ENCODE peak calls at places on chromosomes 2 and 18, in ten cellular contexts. A, V, D, F, T, X, C, E, U and B are unnamed samples.

GRCh38 chr2:160868891-160869290 is 291.3 kb upstream of the TANK start:
- DNase-seq in A (no peak), V (no peak), D (no peak), F (no peak), T (no peak), X (no peak), C (no peak), E (no peak), U (no peak), B (peak; percentile 41)

GRCh38 chr2:136173126-136173525 is 55.2 kb upstream of the CXCR4 start:
- DNase-seq in A (no peak), V (no peak), D (no peak), F (no peak), T (no peak), X (no peak), C (no peak), E (no peak), U (no peak), B (no peak)

GRCh38 chr2:39350658-39351057 is 86.4 kb downstream of the MAP4K3 start:
- DNase-seq in A (no peak), V (no peak), D (no peak), F (no peak), T (no peak), X (no peak), C (no peak), E (no peak), U (no peak), B (no peak)

GRCh38 chr2:119233326-119234020 is 9.8 kb downstream of the STEAP3 start:
- DNase-seq in A (no peak), V (no peak), D (peak; percentile 58), F (no peak), T (no peak), X (no peak), C (no peak), E (no peak), U (no peak), B (peak; percentile 78)

GRCh38 chr2:73297151-73297559 is 3.8 kb upstream of the EGR4 start:
- DNase-seq in A (no peak), V (no peak), D (no peak), F (no peak), T (no peak), X (no peak), C (no peak), E (no peak), U (no peak), B (no peak)

GRCh38 chr2:197614532-197614931 is 60.9 kb downstream of the RFTN2 start:
- DNase-seq in A (no peak), V (no peak), D (no peak), F (no peak), T (no peak), X (no peak), C (no peak), E (no peak), U (no peak), B (no peak)

GRCh38 chr18:45775241-45775676 is 50.2 kb upstream of the SIGLEC15 start:
- DNase-seq in A (peak; percentile 59), V (peak; percentile 11), D (peak; percentile 76), F (peak; percentile 53), T (peak; percentile 77), X (peak; percentile 62), C (no peak), E (peak; percentile 78), U (peak; percentile 72), B (peak; percentile 86)

GRCh38 chr2:28346587-28346986 is 46.1 kb upstream of the FOSL2 start:
- DNase-seq in A (peak; percentile 49), V (no peak), D (peak; percentile 79), F (no peak), T (no peak), X (no peak), C (no peak), E (peak; percentile 39), U (peak; percentile 77), B (no peak)

GRCh38 chr2:127043367-127044164 is 63.4 kb downstream of the BIN1 start:
- DNase-seq in A (no peak), V (no peak), D (no peak), F (no peak), T (peak; percentile 24), X (no peak), C (no peak), E (no peak), U (no peak), B (no peak)

GRCh38 chr2:96427917-96428316 is 77.2 kb downstream of the NEURL3 start:
- DNase-seq in A (no peak), V (no peak), D (no peak), F (no peak), T (no peak), X (no peak), C (no peak), E (no peak), U (peak; percentile 52), B (peak; percentile 84)

GRCh38 chr2:229416116-229416694 is 145.1 kb upstream of the PID1 start:
- DNase-seq in A (peak; percentile 49), V (no peak), D (peak; percentile 82), F (peak; percentile 3), T (peak; percentile 38), X (no peak), C (no peak), E (no peak), U (peak; percentile 92), B (peak; percentile 98)

GRCh38 chr2:460861-461260 is 173.0 kb upstream of the ALKAL2 start:
- DNase-seq in A (no peak), V (no peak), D (no peak), F (peak; percentile 82), T (no peak), X (no peak), C (no peak), E (no peak), U (no peak), B (peak; percentile 2)

GRCh38 chr2:121547646-121548045 is 17.0 kb downstream of the RNU4ATAC start:
- DNase-seq in A (no peak), V (no peak), D (no peak), F (no peak), T (no peak), X (no peak), C (no peak), E (no peak), U (no peak), B (no peak)

GRCh38 chr18:12579775-12580174 is 78.1 kb downstream of the SPIRE1 start:
- DNase-seq in A (no peak), V (no peak), D (no peak), F (no peak), T (no peak), X (no peak), C (no peak), E (no peak), U (no peak), B (no peak)

GRCh38 chr2:233835230-233836186 is 18.8 kb downstream of the HJURP start:
- DNase-seq in A (no peak), V (no peak), D (no peak), F (no peak), T (peak; percentile 11), X (no peak), C (no peak), E (no peak), U (no peak), B (no peak)

GRCh38 chr2:123720760-123721159 is 304.3 kb upstream of the CNTNAP5 start:
- DNase-seq in A (no peak), V (no peak), D (no peak), F (no peak), T (no peak), X (no peak), C (no peak), E (no peak), U (no peak), B (no peak)

GRCh38 chr2:136670-137069 is 90.4 kb upstream of the FAM110C start:
- DNase-seq in A (no peak), V (no peak), D (no peak), F (no peak), T (no peak), X (peak; percentile 50), C (no peak), E (no peak), U (no peak), B (no peak)

GRCh38 chr18:59141294-59142068 is 1.8 kb downstream of the SEC11C start:
- DNase-seq in A (no peak), V (no peak), D (no peak), F (no peak), T (no peak), X (no peak), C (no peak), E (no peak), U (no peak), B (no peak)

DNA sequence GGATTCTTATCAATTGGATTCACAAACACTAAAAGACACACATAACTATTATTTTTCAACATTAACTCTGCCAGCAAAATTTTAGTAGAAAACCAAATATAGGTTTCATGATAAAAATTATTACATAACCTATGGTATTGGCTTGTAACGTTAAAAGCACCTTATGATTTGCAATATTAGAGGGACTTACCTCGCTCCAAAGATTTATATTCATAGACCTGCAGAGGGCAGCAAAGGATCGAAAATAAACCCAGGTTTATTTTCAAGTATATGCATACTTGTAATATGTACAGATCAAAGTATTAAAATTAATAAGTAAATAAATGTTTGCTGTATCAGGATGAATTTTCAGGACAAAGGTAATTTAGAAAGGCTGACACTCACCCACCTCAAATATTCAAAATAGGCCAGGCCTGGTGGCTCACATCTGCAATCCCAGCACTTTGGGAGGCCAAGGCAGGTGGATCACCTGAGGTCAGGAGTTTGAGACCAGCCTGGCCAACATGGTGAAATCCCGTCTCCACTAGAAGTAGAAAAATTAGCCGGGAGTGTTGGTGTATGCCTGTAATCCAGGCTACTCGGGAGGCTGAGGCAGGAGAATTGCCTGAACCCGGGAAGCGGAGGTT is 45.3 kb downstream of the LRPPRC start:
- DNase-seq in A (no peak), V (peak; percentile 5), D (no peak), F (peak; percentile 57), T (no peak), X (no peak), C (no peak), E (no peak), U (no peak), B (peak; percentile 44)
- TF ChIP-seq CTCF in A (peak; percentile 26), V (peak; percentile 48), D (peak; percentile 28), F (peak; percentile 70), T (peak; percentile 19), X (no peak), C (peak; percentile 69), E (no peak), U (peak; percentile 26), B (peak; percentile 33)

GRCh38 chr18:23493654-23494053 is 9.7 kb upstream of the RMC1 start:
- DNase-seq in A (no peak), V (no peak), D (no peak), F (no peak), T (no peak), X (no peak), C (no peak), E (no peak), U (no peak), B (no peak)
- TF ChIP-seq CTCF in A (no peak), V (no peak), D (no peak), F (no peak), T (no peak), X (no peak), C (no peak), E (no peak), U (no peak), B (no peak)

GRCh38 chr2:176873403-176873802 is 339.2 kb upstream of the HNRNPA3 start:
- DNase-seq in A (no peak), V (no peak), D (no peak), F (no peak), T (no peak), X (no peak), C (no peak), E (no peak), U (no peak), B (peak; percentile 21)
- TF ChIP-seq CTCF in A (no peak), V (no peak), D (no peak), F (no peak), T (no peak), X (no peak), C (peak; percentile 59), E (no peak), U (no peak), B (peak; percentile 33)

GRCh38 chr18:69002233-69002632 is 204.4 kb downstream of the CCDC102B start:
- DNase-seq in A (no peak), V (no peak), D (no peak), F (no peak), T (no peak), X (peak; percentile 28), C (no peak), E (no peak), U (no peak), B (peak; percentile 12)
- TF ChIP-seq CTCF in A (peak; percentile 29), V (peak; percentile 54), D (no peak), F (no peak), T (no peak), X (peak; percentile 39), C (peak; percentile 63), E (no peak), U (no peak), B (peak; percentile 41)